ENCODE peak calls at places on chromosomes 5 and 9, in four cellular contexts. U is transverse colon, A is NB4, V is lower leg skin. E is an unnamed sample.

GRCh38 chr5:2017540-2018389 is 135.0 kb upstream of the IRX4 start:
- DNase-seq in U (no peak), V (no peak), A (peak), E (no peak)

GRCh38 chr5:170693701-170694100 is 89.8 kb upstream of the GABRP start:
- DNase-seq in U (no peak), A (no peak), V (no peak), E (no peak)

GRCh38 chr9:73577867-73578266 is 426.2 kb downstream of the ANXA1 start:
- DNase-seq in U (no peak), V (no peak), A (no peak), E (no peak)

GRCh38 chr5:128300181-128300580 is 216.6 kb downstream of the SLC12A2 start:
- DNase-seq in A (no peak), V (no peak), U (no peak), E (no peak)

GRCh38 chr5:153784277-153784676 is 254.4 kb downstream of the FAM114A2 start:
- DNase-seq in U (no peak), A (no peak), V (no peak), E (no peak)

GRCh38 chr5:149371296-149371962 is 7.7 kb downstream of the IL17B start:
- DNase-seq in A (peak), V (no peak), U (peak), E (peak)

GRCh38 chr9:114005371-114006154 is 72.5 kb downstream of the AMBP start:
- DNase-seq in V (peak), U (no peak), A (no peak), E (peak)

GRCh38 chr9:133149130-133150015 is 14.3 kb downstream of the GBGT1 start:
- DNase-seq in V (peak), U (peak), A (peak), E (peak)

GRCh38 chr9:116447914-116448313 is 239.2 kb upstream of the TRIM32 start:
- DNase-seq in A (no peak), U (no peak), V (no peak), E (no peak)

GRCh38 chr5:176536132-176536901 is 885 bp downstream of the RNF44 start:
- DNase-seq in A (peak), V (peak), U (peak), E (peak)
- TF ChIP-seq POLR2A in A (peak), V (no peak), U (no peak), E (no peak)

DNA sequence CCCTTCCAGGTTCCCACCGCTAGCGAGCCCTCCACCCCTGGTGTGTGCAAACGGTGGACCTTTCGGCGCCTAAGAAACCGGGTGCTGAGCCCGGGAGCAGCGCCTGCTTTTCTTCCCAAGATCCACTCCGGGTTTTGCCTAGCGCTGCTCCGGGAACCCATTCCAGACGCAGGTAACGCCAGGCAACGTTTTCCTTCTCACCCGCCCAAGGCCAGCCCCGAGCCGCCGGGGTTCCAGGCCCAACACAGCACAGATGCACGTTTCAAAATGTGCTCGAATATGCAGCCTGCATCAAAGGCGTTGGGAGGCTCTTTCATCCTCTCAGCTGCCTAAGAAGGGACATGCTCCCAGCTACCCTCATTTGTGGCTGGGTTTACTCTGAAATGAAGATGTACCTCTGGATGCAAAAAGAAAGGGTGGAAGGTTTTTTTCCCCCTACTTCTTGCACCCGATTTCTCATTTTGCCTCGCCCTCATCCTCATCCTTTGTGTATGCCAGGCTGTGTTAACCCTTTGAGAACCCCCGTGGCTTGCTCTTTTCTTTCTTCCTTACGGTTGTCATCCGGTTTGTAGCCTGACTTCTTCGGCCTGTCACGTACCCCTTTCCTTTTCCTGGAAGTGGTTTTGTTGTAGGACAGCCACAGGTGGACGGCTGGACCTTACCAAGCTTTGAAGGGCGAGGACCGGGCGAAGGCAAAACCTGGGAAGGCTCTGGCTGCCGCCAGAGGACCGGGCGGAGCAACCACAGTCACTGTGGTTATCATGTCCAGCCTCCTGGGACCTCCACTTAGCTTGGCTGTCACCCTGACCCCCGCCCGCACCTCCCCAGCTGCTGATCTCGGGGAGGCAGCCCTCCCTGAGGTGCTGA is 227.0 kb downstream of the SMARCA2 start:
- DNase-seq in V (peak), A (peak), U (peak), E (peak)
- TF ChIP-seq POLR2A in V (no peak), A (no peak), U (peak), E (no peak)

GRCh38 chr9:70412678-70413426 is 1.6 kb downstream of the KLF9 start:
- DNase-seq in A (peak), U (peak), V (peak), E (peak)
- TF ChIP-seq POLR2A in A (no peak), U (peak), V (no peak), E (peak)

GRCh38 chr9:84702469-84702868 is 32.9 kb downstream of the NTRK2 start:
- DNase-seq in U (no peak), A (no peak), V (no peak), E (no peak)
- TF ChIP-seq POLR2A in U (no peak), A (no peak), V (no peak), E (no peak)

DNA sequence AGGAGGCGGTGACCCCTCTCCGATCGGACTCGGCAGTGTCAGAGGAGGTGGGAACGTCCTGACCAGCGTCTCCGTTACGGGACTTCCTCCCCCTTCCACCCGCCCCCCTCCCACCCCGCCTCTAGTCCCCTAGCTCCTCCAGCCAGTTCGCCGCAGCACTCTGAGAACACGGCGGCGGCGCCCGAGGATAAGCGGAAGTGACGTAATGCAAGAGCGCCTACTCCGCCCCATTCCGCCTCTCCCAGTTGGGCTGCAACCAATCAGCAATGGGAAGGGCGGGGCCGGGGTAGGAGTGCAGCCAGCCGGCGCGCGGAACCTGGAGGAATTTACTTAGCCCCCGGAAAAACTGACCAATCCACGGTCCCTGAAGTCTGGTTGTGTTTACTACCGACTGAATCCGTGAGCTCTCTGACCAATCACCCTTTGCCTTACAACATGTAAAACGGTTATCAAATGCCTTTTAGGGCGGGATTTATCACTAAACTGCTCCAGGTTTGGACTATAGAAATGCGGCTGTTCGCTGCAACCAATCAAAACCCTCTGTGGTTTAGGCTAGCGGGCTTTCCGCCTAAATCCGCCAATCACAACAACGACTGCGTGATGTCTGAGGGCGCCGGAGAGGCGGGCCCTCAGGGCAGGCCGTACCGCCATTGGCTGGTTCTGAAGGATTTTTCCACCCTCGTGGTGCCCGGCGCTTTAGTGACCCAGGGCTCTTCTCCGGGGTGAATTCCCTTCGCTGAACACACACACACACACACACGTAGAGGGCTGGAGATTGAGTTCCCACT is at the start of gene ZBTB5:
- DNase-seq in U (peak), V (peak), A (peak), E (peak)
- TF ChIP-seq POLR2A in U (no peak), V (no peak), A (peak), E (no peak)

DNA sequence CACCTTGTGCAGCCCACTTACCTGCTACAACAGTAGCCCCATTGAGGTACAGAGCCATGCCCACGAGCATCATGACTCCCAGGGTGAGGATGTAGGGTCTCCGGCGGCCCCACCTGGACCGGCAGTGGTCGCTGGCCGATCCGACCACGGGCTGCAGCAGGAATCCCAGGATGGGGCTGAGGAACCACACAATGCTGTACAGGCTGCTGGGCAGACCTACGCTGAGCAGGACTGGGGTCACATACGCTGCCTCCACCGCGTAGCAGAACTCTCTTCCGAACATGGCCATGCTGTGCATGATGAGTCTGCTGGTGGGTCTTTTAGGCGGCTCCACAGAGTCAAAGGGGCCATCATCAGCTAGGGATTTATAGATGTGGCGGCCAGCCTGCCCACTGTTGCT is 315 bp downstream of the SLC45A2 start:
- DNase-seq in U (no peak), A (no peak), V (no peak), E (no peak)
- TF ChIP-seq POLR2A in U (no peak), A (no peak), V (no peak), E (no peak)

GRCh38 chr5:89110916-89111646 is 228.1 kb upstream of the MEF2C start:
- DNase-seq in V (no peak), U (no peak), A (no peak), E (no peak)

GRCh38 chr5:89105171-89105695 is 222.2 kb upstream of the MEF2C start:
- DNase-seq in V (no peak), A (no peak), U (no peak), E (no peak)

GRCh38 chr5:89106479-89106878 is 223.5 kb upstream of the MEF2C start:
- DNase-seq in V (no peak), U (no peak), A (no peak), E (no peak)

DNA sequence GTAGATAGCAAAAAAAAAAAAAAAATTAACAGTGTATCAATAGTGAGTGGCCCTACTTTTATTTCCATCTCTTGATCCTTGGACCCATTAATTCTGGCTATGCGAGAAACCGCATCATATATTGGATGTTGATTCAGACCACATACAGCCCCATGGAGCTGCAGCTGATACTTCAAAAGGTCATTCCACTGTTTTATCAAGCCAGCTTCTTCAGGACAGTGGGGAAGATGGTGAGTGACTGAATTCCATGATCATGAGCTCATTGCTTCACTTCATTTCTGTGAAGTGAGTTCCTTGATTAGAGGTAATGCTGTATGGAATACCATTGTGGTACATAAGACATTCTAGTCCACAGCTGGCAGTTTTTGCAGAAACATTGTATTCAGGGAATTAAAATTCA is 222.9 kb upstream of the MEF2C start:
- DNase-seq in A (no peak), U (no peak), V (no peak), E (no peak)
- TF ChIP-seq POLR2A in A (no peak), U (no peak), V (no peak), E (no peak)

GRCh38 chr5:150561192-150561512 is 53.2 kb downstream of the NDST1 start:
- DNase-seq in V (no peak), A (no peak), U (no peak), E (no peak)

GRCh38 chr5:150559088-150559487 is 51.2 kb downstream of the NDST1 start:
- DNase-seq in U (no peak), V (no peak), A (no peak), E (no peak)

GRCh38 chr5:150559701-150560100 is 51.8 kb downstream of the NDST1 start:
- DNase-seq in A (no peak), U (no peak), V (no peak), E (no peak)

GRCh38 chr5:150561571-150562295 is 53.8 kb downstream of the NDST1 start:
- DNase-seq in V (no peak), A (no peak), U (no peak), E (no peak)

GRCh38 chr5:150560401-150561191 is 52.7 kb downstream of the NDST1 start:
- DNase-seq in U (peak), A (peak), V (peak), E (peak)
- TF ChIP-seq POLR2A in U (no peak), A (no peak), V (no peak), E (no peak)

GRCh38 chr5:120452471-120452870 is 11.6 kb upstream of the PRR16 start:
- DNase-seq in V (no peak), A (no peak), U (no peak), E (no peak)

GRCh38 chr5:120454094-120454798 is 9.9 kb upstream of the PRR16 start:
- DNase-seq in V (no peak), A (no peak), U (no peak), E (no peak)

GRCh38 chr5:120463026-120463770 is 902 bp upstream of the PRR16 start:
- DNase-seq in U (no peak), A (peak), V (no peak), E (no peak)

DNA sequence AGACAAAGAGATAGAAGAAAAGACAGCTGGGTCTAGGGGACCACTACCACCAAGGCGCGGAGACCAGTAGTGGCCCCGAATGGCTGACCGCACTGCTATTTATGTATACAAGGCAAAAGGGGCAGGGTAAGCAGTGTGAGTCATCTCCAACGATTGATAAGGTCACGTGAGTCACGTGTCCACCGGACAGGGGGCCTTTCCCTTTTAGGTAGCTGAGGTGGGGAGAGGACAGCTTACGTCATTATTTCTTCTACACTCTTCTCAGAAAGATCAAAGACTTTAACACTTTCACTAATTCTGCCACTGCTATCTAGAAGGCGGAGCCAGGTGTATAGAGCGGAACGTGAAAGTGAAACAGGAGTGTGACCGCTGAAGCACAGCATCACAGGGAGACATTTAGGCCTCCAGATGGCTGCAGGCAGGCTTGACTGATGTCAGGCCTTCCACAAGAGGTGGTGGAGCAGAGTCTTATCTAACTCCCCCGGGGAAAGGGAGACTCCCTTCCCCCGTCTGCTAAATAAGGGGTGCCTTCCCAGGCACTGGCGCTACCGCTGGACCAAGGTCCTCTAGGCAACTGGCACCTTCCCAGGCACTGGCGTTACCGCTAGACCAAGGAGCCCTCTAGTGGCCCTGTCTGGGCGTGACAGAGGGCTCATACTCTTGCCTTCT is 6.1 kb upstream of the PRR16 start:
- DNase-seq in U (peak), A (peak), V (peak), E (peak)
- TF ChIP-seq POLR2A in U (no peak), A (no peak), V (no peak), E (no peak)

GRCh38 chr9:34612788-34613390 is 992 bp upstream of the RPP25L start:
- DNase-seq in V (peak), U (peak), A (peak), E (peak)

GRCh38 chr9:34610434-34611206 is 1.3 kb downstream of the RPP25L start:
- DNase-seq in A (peak), V (no peak), U (no peak), E (no peak)

GRCh38 chr9:34615132-34615531 is 3.2 kb upstream of the RPP25L start:
- DNase-seq in A (no peak), V (no peak), U (no peak), E (no peak)

GRCh38 chr9:34611251-34611810 is 566 bp downstream of the RPP25L start:
- DNase-seq in A (no peak), U (no peak), V (no peak), E (no peak)

DNA sequence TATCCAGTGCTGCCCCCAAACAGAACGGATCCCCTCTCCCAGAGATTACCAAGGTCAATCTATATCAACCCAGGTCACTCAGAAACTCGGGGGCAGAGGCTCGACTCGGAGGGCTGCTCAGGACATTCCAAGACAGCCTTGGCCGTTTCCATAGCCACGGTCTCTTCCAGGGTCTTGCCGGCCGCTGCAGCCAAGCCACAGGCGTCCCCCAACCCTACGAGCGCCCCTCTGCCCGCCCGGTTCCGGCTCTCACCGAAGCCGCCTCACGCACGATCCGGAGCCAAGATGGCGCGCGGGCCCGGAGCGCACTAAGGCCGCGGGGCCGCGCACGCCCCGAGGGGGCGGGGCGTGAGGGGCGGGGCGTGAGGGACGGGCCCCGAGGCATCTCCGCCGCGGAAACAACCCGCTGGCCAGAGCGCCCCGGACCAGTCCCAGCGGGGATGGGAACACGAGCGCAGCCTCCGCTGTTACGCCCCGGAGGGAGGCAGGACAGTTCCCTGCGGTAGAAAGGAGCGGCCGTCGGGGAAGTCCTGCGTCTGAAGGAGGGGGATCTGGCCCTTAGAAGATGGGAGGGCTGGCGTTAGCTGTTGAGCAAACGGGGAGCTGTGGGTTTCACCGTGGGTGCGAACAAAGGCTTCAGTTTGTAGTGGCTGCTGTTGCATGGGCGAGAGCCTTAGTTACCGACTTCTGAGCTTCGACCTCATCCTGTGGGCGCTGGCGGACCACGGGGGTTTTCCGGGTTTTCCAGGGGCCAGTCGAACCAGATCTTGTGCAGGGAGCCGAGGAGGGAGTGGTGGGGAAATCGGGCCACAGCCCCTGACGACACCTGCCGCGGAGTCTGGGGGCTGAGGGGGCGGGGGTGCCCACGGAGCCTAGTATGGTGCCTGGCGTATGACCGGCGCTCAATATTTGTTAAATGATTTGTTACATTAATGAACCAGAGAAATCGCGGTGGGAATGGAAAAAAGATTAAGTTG is at the start of gene RPP25L:
- DNase-seq in A (peak), V (peak), U (peak), E (peak)
- TF ChIP-seq POLR2A in A (peak), V (no peak), U (peak), E (no peak)

E was measured in stomach.